ENCODE peak calls at places on chromosomes 1 and 21, in five cellular contexts. Q is NCI-H1105 treated with DMSO at 0.1 percent for 48 hours; I is SHP77; Z is stimulated activated CD8-positive, alpha-beta memory T cell treated with anti-CD3 and anti-CD28 coated beads, Interleukin-7, amount 100 ng/mL, for 24 hours; J is neuronal stem cell. S is an unnamed sample.

GRCh38 chr1:92317836-92318493 is 19.1 kb downstream of the RPAP2 start:
- DNase-seq in Q (no peak), I (no peak), Z (no peak), J (no peak), S (no peak)

GRCh38 chr1:32447469-32448185 is 17.2 kb upstream of the ZBTB8B start:
- DNase-seq in Q (no peak), I (no peak), Z (no peak), J (peak), S (no peak)

GRCh38 chr1:57206038-57206437 is 217.8 kb downstream of the DAB1 start:
- DNase-seq in Q (no peak), I (no peak), Z (no peak), J (peak), S (no peak)

GRCh38 chr1:23980725-23981063 is 567 bp upstream of the SRSF10 start:
- DNase-seq in Q (no peak), I (no peak), Z (peak), J (no peak), S (no peak)

GRCh38 chr1:85142753-85143152 is 58.1 kb downstream of the SYDE2 start:
- DNase-seq in Q (no peak), I (no peak), Z (no peak), J (no peak), S (peak)

GRCh38 chr21:36589352-36589971 is 109.5 kb upstream of the SIM2 start:
- DNase-seq in Q (no peak), I (no peak), Z (no peak), J (no peak), S (peak)

GRCh38 chr1:210373628-210373877 is 44.9 kb downstream of the HHAT start:
- DNase-seq in Q (no peak), I (no peak), Z (no peak), J (no peak), S (no peak)

GRCh38 chr21:46113497-46114176 is 15.7 kb downstream of the COL6A2 start:
- DNase-seq in Q (no peak), I (no peak), Z (no peak), J (no peak), S (no peak)

GRCh38 chr1:19028110-19028509 is 71.6 kb upstream of the IFFO2 start:
- DNase-seq in Q (peak), I (peak), Z (no peak), J (no peak), S (no peak)

GRCh38 chr1:1089731-1090423 is 15.8 kb upstream of the RNF223 start:
- DNase-seq in Q (no peak), I (no peak), Z (no peak), J (no peak), S (peak)

GRCh38 chr1:196377811-196378210 is 230.4 kb downstream of the KCNT2 start:
- DNase-seq in Q (no peak), I (no peak), Z (no peak), J (no peak), S (no peak)

GRCh38 chr1:76802094-76802493 is 65.2 kb upstream of the ST6GALNAC5 start:
- DNase-seq in Q (no peak), I (no peak), Z (no peak), J (no peak), S (no peak)

GRCh38 chr1:85940621-85941306 is 215.8 kb downstream of the COL24A1 start:
- DNase-seq in Q (no peak), I (no peak), Z (no peak), J (no peak), S (no peak)

GRCh38 chr1:61051455-61052392 is 30.6 kb upstream of the NFIA start:
- DNase-seq in Q (no peak), I (no peak), Z (no peak), J (no peak), S (peak)

GRCh38 chr1:205505791-205506190 is 1.3 kb downstream of the CDK18 start:
- DNase-seq in Q (no peak), I (no peak), Z (no peak), J (no peak), S (peak)

GRCh38 chr1:181101581-181102226 is 13.2 kb downstream of the IER5 start:
- DNase-seq in Q (peak), I (peak), Z (no peak), J (no peak), S (no peak)

GRCh38 chr1:185325413-185325812 is 8.4 kb upstream of the IVNS1ABP start:
- DNase-seq in Q (peak), I (no peak), Z (no peak), J (no peak), S (no peak)

GRCh38 chr1:15065736-15066135 is 87.8 kb upstream of the TMEM51 start:
- DNase-seq in Q (no peak), I (no peak), Z (no peak), J (no peak), S (no peak)

GRCh38 chr1:3501856-3502665 is 47.6 kb downstream of the ARHGEF16 start:
- DNase-seq in Q (no peak), I (no peak), Z (no peak), J (peak), S (peak)

GRCh38 chr1:29933110-29933509 is 696.8 kb downstream of the PTPRU start:
- DNase-seq in Q (peak), I (peak), Z (no peak), J (no peak), S (no peak)

GRCh38 chr1:239308701-239309333 is 77.6 kb upstream of the CHRM3 start:
- DNase-seq in Q (no peak), I (peak), Z (peak), J (peak), S (no peak)

GRCh38 chr1:201917362-201918033 is 28.8 kb downstream of the SHISA4 start:
- DNase-seq in Q (no peak), I (no peak), Z (no peak), J (no peak), S (no peak)

GRCh38 chr1:66262233-66262632 is 271.7 kb upstream of the SGIP1 start:
- DNase-seq in Q (no peak), I (no peak), Z (no peak), J (no peak), S (no peak)

GRCh38 chr1:44239337-44239960 is 26.2 kb downstream of the DMAP1 start:
- DNase-seq in Q (no peak), I (no peak), Z (no peak), J (peak), S (no peak)

GRCh38 chr1:26471498-26472329 is 526 bp upstream of the HMGN2 start:
- DNase-seq in Q (no peak), I (peak), Z (peak), J (peak), S (peak)

S was measured in Right ventricle myocardium superior.